ENCODE peak calls at places on chromosomes 12 and 14, in five cellular contexts. A is HEK293T, P is GM12878, W is HepG2, U is H1. Q is an unnamed sample.

GRCh38 chr12:66516133-66516532 is 162.7 kb downstream of the GRIP1 start:
- DNase-seq in U (no peak), W (no peak), A (no peak), P (no peak), Q (no peak)

GRCh38 chr12:116143883-116144266 is 133.6 kb downstream of the MED13L start:
- DNase-seq in P (no peak), U (no peak), A (no peak), W (no peak), Q (no peak)

GRCh38 chr14:24465369-24465768 is 22.8 kb upstream of the SDR39U1 start:
- DNase-seq in P (no peak), U (no peak), W (no peak), A (no peak), Q (no peak)

GRCh38 chr12:108675792-108676191 is 42.1 kb upstream of the SELPLG start:
- DNase-seq in W (no peak), U (no peak), A (no peak), P (no peak), Q (no peak)

GRCh38 chr14:58677525-58677924 is 39.8 kb downstream of the DACT1 start:
- DNase-seq in P (no peak), A (no peak), U (no peak), W (no peak), Q (no peak)

GRCh38 chr14:70097576-70098256 is 91.0 kb downstream of the SLC8A3 start:
- DNase-seq in U (no peak), A (no peak), W (no peak), P (no peak), Q (no peak)

GRCh38 chr12:127509066-127509778 is 757.7 kb upstream of the TMEM132C start:
- DNase-seq in A (no peak), W (no peak), P (no peak), U (no peak), Q (no peak)

GRCh38 chr12:98743362-98743953 is 98.4 kb downstream of the APAF1 start:
- DNase-seq in U (peak), A (peak), W (peak), P (no peak), Q (peak)

GRCh38 chr12:97075583-97076268 is 168.7 kb downstream of the NEDD1 start:
- DNase-seq in U (no peak), A (no peak), P (no peak), W (no peak), Q (no peak)

GRCh38 chr12:117006333-117006732 is 92.9 kb downstream of the TESC start:
- DNase-seq in U (no peak), P (no peak), W (no peak), A (no peak), Q (no peak)

GRCh38 chr12:91620949-91621348 is 438.3 kb upstream of the DCN start:
- DNase-seq in U (no peak), W (no peak), P (no peak), A (peak), Q (no peak)

GRCh38 chr12:29537292-29537691 is 39.8 kb upstream of the OVCH1 start:
- DNase-seq in W (no peak), U (no peak), P (no peak), A (no peak), Q (no peak)

GRCh38 chr12:8018666-8019581 is 13.6 kb upstream of the FOXJ2 start:
- DNase-seq in U (peak), A (no peak), W (peak), P (no peak), Q (peak)

DNA sequence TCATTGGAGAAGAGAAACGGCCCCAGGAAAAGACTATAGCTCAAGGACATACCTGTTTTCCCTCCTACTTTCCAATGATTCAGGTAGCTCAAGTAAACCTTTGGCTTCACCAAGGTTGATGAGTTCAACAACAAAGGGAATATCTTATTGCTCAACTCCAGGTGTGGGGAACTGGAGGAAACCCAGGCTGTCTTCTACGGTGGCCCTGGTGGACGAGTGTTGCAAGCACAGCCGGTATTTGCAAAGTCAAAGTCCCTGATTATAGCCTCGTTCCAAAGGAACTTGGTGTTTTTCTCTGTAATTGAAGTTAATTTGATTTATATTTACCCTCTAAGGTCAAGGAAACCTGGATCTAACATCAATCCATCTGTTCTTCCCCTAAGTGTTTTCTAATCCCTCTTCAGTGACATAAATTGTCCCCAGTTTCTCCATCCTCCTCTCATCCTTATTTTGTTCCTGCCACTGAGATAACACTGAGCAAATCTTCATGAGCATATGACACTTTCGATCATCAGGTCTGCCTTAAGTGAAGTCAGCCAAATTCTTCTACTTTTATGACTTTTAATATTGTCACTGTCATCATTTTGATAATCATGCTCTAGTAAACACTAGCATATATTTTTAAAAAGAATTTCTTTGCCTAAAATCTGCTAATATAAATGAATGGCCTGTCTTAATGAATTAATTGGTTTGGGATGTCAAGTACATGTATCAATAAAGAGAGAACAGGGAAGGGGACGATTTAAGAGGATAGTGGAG is 174.6 kb upstream of the TBX3 start:
- DNase-seq in P (no peak), U (no peak), A (peak), W (peak), Q (no peak)
- TF ChIP-seq SUZ12 in P (no peak), U (no peak), A (no peak), W (no peak), Q (no peak)

GRCh38 chr14:73786632-73786941 is 65.0 kb upstream of the PTGR2 start:
- DNase-seq in W (no peak), A (peak), U (no peak), P (no peak), Q (no peak)

GRCh38 chr14:73787760-73788508 is 63.7 kb upstream of the PTGR2 start:
- DNase-seq in U (no peak), W (no peak), P (no peak), A (no peak), Q (no peak)

GRCh38 chr14:73785834-73786631 is 65.6 kb upstream of the PTGR2 start:
- DNase-seq in W (peak), U (peak), P (no peak), A (peak), Q (no peak)

GRCh38 chr14:73785336-73785833 is 66.2 kb upstream of the PTGR2 start:
- DNase-seq in W (peak), P (no peak), U (no peak), A (peak), Q (no peak)

DNA sequence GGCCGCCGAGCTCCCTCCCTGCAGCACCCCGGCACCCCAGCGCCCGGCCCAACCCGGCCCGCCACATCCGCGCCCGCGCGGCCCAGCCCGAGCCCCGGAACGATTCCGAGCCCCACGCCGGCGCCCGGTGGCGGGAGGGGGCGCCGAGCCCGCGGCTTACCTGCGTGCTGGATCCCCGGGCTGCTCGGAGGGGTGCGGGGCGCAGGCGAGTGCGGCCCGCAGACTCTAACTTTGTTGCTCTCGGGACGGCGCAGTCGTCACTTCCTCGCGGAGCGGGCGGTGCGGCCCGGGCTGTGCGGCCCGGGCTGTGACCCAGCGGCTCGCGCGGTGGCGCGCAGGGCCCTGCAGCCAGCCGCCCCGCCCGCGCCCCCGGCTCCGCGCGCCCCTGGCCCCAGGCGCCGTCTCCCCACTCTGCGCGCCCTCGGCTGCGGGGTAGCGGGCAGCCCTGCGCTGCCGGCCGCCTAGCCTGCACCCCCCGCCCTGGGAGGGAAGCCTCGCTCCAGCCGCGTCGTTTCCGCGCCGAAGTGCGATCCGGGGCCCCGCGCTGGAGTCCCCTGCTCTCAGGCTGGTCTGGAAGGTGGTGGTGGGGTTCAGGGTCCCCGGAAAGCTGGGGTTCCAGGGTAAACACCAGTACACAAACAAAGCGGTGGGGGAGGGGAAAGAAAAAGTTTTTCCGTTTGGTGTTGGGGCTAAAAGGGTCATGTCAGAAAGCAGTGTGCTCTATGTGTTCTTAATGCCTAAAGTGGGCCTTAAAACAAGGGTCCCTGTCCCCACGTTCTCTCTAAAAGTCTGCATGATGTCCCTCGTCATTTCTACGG is 64.5 kb upstream of the PTGR2 start:
- DNase-seq in P (no peak), A (peak), U (peak), W (no peak), Q (no peak)
- TF ChIP-seq SUZ12 in P (no peak), A (no peak), U (no peak), W (no peak), Q (no peak)

GRCh38 chr14:101185081-101185835 is 281.7 kb upstream of the RTL1 start:
- DNase-seq in U (peak), A (no peak), W (no peak), P (no peak), Q (no peak)
- TF ChIP-seq SUZ12 in U (no peak), A (no peak), W (no peak), P (no peak), Q (no peak)

GRCh38 chr12:114902665-114903393 is 218.9 kb upstream of the TBX3 start:
- DNase-seq in W (peak), U (no peak), P (no peak), A (no peak), Q (no peak)
- TF ChIP-seq SUZ12 in W (no peak), U (no peak), P (no peak), A (no peak), Q (no peak)

GRCh38 chr12:27787559-27787958 is 7.5 kb upstream of the MANSC4 start:
- DNase-seq in P (no peak), A (no peak), U (no peak), W (no peak), Q (no peak)

GRCh38 chr12:27782481-27782880 is 2.4 kb upstream of the MANSC4 start:
- DNase-seq in A (no peak), U (no peak), W (no peak), P (no peak), Q (no peak)

GRCh38 chr12:27781680-27782079 is 1.6 kb upstream of the MANSC4 start:
- DNase-seq in U (no peak), A (no peak), P (no peak), W (no peak), Q (no peak)

GRCh38 chr12:27790179-27790578 is 10.1 kb upstream of the MANSC4 start:
- DNase-seq in U (no peak), W (no peak), P (no peak), A (no peak), Q (no peak)

GRCh38 chr12:27785882-27786570 is 6.0 kb upstream of the MANSC4 start:
- DNase-seq in U (no peak), W (no peak), P (no peak), A (no peak), Q (no peak)
- TF ChIP-seq SUZ12 in U (no peak), W (no peak), P (no peak), A (no peak), Q (no peak)

DNA sequence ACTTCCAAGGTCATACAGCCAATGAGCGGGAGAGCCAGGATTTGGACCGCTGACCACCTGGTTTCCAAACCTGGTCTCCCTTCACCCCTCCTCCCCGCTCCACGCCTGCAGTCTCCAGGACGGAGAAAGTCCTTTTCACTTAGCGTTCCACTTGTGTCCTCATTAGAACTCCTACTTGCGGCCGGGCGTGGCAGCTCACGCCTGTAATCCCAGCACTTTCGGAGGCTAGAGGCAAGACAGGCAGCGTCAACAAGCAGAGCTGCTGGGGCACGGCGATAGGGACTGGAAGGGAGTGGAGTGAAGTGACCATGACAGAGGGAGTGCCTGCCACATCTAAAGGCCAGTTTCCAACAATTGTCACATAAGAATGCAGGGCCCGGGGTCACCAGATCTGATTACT is 132.5 kb upstream of the NCOR2 start:
- DNase-seq in U (no peak), W (no peak), P (no peak), A (no peak), Q (no peak)
- TF ChIP-seq SUZ12 in U (no peak), W (no peak), P (no peak), A (no peak), Q (no peak)

GRCh38 chr14:77746064-77746463 is 14.9 kb downstream of the SNW1 start:
- DNase-seq in U (no peak), W (no peak), P (no peak), A (no peak), Q (no peak)
- TF ChIP-seq SUZ12 in U (no peak), W (no peak), P (no peak), A (no peak), Q (no peak)

GRCh38 chr12:100170313-100170858 is 27.7 kb upstream of the BLTP3B start:
- DNase-seq in A (no peak), P (no peak), W (no peak), U (no peak), Q (no peak)
- TF ChIP-seq SUZ12 in A (no peak), P (no peak), W (no peak), U (no peak), Q (no peak)

GRCh38 chr12:90575995-90576394 is 379.0 kb downstream of the CCER1 start:
- DNase-seq in A (no peak), P (no peak), U (no peak), W (no peak), Q (no peak)
- TF ChIP-seq SUZ12 in A (no peak), P (no peak), U (no peak), W (no peak), Q (no peak)

GRCh38 chr12:51970904-51971646 is 19.6 kb downstream of the ACVR1B start:
- DNase-seq in P (peak), W (peak), A (peak), U (peak), Q (no peak)
- TF ChIP-seq SUZ12 in P (no peak), W (no peak), A (no peak), U (no peak), Q (no peak)

Q was measured in NT2/D1.